ENCODE peak calls at places on chromosome 7, in seven cellular contexts. One of them, this sample, is unnamed.

GRCh38 chr7:4745971-4746919 is 29.2 kb upstream of the AP5Z1 start:
- DNase-seq in adrenal gland: no peak
- DNase-seq in HCT116: no peak
- DNase-seq in IMR-90: peak; percentile 83
- DNase-seq in astrocyte: peak; percentile 48
- DNase-seq in endothelial cell of umbilical vein: peak; percentile 86
- DNase-seq in neural progenitor cell: no peak
- DNase-seq in this sample: no peak

GRCh38 chr7:139294241-139294640 is 46.9 kb upstream of the FMC1 start:
- DNase-seq in adrenal gland: no peak
- DNase-seq in HCT116: no peak
- DNase-seq in IMR-90: no peak
- DNase-seq in astrocyte: no peak
- DNase-seq in endothelial cell of umbilical vein: no peak
- DNase-seq in neural progenitor cell: no peak
- DNase-seq in this sample: no peak

GRCh38 chr7:91043181-91043580 is 221.1 kb upstream of the FZD1 start:
- DNase-seq in adrenal gland: no peak
- DNase-seq in HCT116: no peak
- DNase-seq in IMR-90: no peak
- DNase-seq in astrocyte: no peak
- DNase-seq in endothelial cell of umbilical vein: peak; percentile 75
- DNase-seq in neural progenitor cell: no peak
- DNase-seq in this sample: no peak

GRCh38 chr7:141301544-141301943 is 227.7 kb downstream of the TMEM178B start:
- DNase-seq in adrenal gland: no peak
- DNase-seq in HCT116: no peak
- DNase-seq in IMR-90: no peak
- DNase-seq in astrocyte: no peak
- DNase-seq in endothelial cell of umbilical vein: no peak
- DNase-seq in neural progenitor cell: no peak
- DNase-seq in this sample: no peak

GRCh38 chr7:80815733-80816132 is 103.1 kb downstream of the SEMA3C start:
- DNase-seq in adrenal gland: no peak
- DNase-seq in HCT116: no peak
- DNase-seq in IMR-90: peak; percentile 5
- DNase-seq in astrocyte: no peak
- DNase-seq in endothelial cell of umbilical vein: no peak
- DNase-seq in neural progenitor cell: no peak
- DNase-seq in this sample: no peak

GRCh38 chr7:6026917-6027316 is 4.3 kb upstream of the ANKRD61 start:
- DNase-seq in adrenal gland: no peak
- DNase-seq in HCT116: no peak
- DNase-seq in IMR-90: no peak
- DNase-seq in astrocyte: no peak
- DNase-seq in endothelial cell of umbilical vein: no peak
- DNase-seq in neural progenitor cell: no peak
- DNase-seq in this sample: peak; percentile 29

GRCh38 chr7:41573881-41574280 is 129.0 kb downstream of the INHBA start:
- DNase-seq in adrenal gland: no peak
- DNase-seq in HCT116: no peak
- DNase-seq in IMR-90: peak; percentile 23
- DNase-seq in astrocyte: no peak
- DNase-seq in endothelial cell of umbilical vein: peak; percentile 90
- DNase-seq in neural progenitor cell: no peak
- DNase-seq in this sample: no peak

GRCh38 chr7:158766570-158767281 is 62.1 kb upstream of the NCAPG2 start:
- DNase-seq in adrenal gland: no peak
- DNase-seq in HCT116: no peak
- DNase-seq in IMR-90: no peak
- DNase-seq in astrocyte: no peak
- DNase-seq in endothelial cell of umbilical vein: no peak
- DNase-seq in neural progenitor cell: no peak
- DNase-seq in this sample: no peak

GRCh38 chr7:151062399-151063211 is 3.2 kb downstream of the SLC4A2 start:
- DNase-seq in adrenal gland: peak; percentile 54
- DNase-seq in HCT116: peak; percentile 81
- DNase-seq in IMR-90: peak; percentile 76
- DNase-seq in astrocyte: peak; percentile 75
- DNase-seq in endothelial cell of umbilical vein: no peak
- DNase-seq in neural progenitor cell: peak; percentile 88
- DNase-seq in this sample: peak; percentile 87

GRCh38 chr7:84302949-84303348 is 108.4 kb upstream of the SEMA3A start:
- DNase-seq in adrenal gland: no peak
- DNase-seq in HCT116: no peak
- DNase-seq in IMR-90: no peak
- DNase-seq in astrocyte: peak; percentile 35
- DNase-seq in endothelial cell of umbilical vein: no peak
- DNase-seq in neural progenitor cell: no peak
- DNase-seq in this sample: no peak

GRCh38 chr7:2928256-2928612 is 84.1 kb upstream of the GNA12 start:
- DNase-seq in adrenal gland: no peak
- DNase-seq in HCT116: no peak
- DNase-seq in IMR-90: no peak
- DNase-seq in astrocyte: no peak
- DNase-seq in endothelial cell of umbilical vein: no peak
- DNase-seq in neural progenitor cell: no peak
- DNase-seq in this sample: peak; percentile 46

GRCh38 chr7:25789701-25790240 is 362.2 kb upstream of the NFE2L3 start:
- DNase-seq in adrenal gland: no peak
- DNase-seq in HCT116: no peak
- DNase-seq in IMR-90: no peak
- DNase-seq in astrocyte: no peak
- DNase-seq in endothelial cell of umbilical vein: no peak
- DNase-seq in neural progenitor cell: peak; percentile 46
- DNase-seq in this sample: no peak

GRCh38 chr7:11343818-11344413 is 370.2 kb downstream of the PHF14 start:
- DNase-seq in adrenal gland: no peak
- DNase-seq in HCT116: peak; percentile 22
- DNase-seq in IMR-90: peak; percentile 26
- DNase-seq in astrocyte: no peak
- DNase-seq in endothelial cell of umbilical vein: peak; percentile 60
- DNase-seq in neural progenitor cell: peak; percentile 60
- DNase-seq in this sample: no peak

GRCh38 chr7:1124816-1125602 is 35.0 kb downstream of the ZFAND2A start:
- DNase-seq in adrenal gland: no peak
- DNase-seq in HCT116: no peak
- DNase-seq in IMR-90: no peak
- DNase-seq in astrocyte: no peak
- DNase-seq in endothelial cell of umbilical vein: no peak
- DNase-seq in neural progenitor cell: no peak
- DNase-seq in this sample: peak; percentile 83

GRCh38 chr7:33958126-33958525 is 52.8 kb downstream of the BMPER start:
- DNase-seq in adrenal gland: no peak
- DNase-seq in HCT116: no peak
- DNase-seq in IMR-90: no peak
- DNase-seq in astrocyte: no peak
- DNase-seq in endothelial cell of umbilical vein: no peak
- DNase-seq in neural progenitor cell: no peak
- DNase-seq in this sample: no peak

GRCh38 chr7:129872054-129872453 is 80.7 kb downstream of the UBE2H start:
- DNase-seq in adrenal gland: no peak
- DNase-seq in HCT116: no peak
- DNase-seq in IMR-90: peak; percentile 18
- DNase-seq in astrocyte: no peak
- DNase-seq in endothelial cell of umbilical vein: no peak
- DNase-seq in neural progenitor cell: no peak
- DNase-seq in this sample: no peak

GRCh38 chr7:158001621-158002320 is 585.9 kb downstream of the PTPRN2 start:
- DNase-seq in adrenal gland: no peak
- DNase-seq in HCT116: no peak
- DNase-seq in IMR-90: no peak
- DNase-seq in astrocyte: no peak
- DNase-seq in endothelial cell of umbilical vein: no peak
- DNase-seq in neural progenitor cell: no peak
- DNase-seq in this sample: peak; percentile 60

GRCh38 chr7:138663741-138664710 is 37.1 kb downstream of the SVOPL start:
- DNase-seq in adrenal gland: peak; percentile 26
- DNase-seq in HCT116: no peak
- DNase-seq in IMR-90: no peak
- DNase-seq in astrocyte: no peak
- DNase-seq in endothelial cell of umbilical vein: peak; percentile 3
- DNase-seq in neural progenitor cell: peak; percentile 76
- DNase-seq in this sample: peak; percentile 76

GRCh38 chr7:106626376-106627293 is 34.3 kb downstream of the CCDC71L start:
- DNase-seq in adrenal gland: no peak
- DNase-seq in HCT116: peak; percentile 62
- DNase-seq in IMR-90: no peak
- DNase-seq in astrocyte: no peak
- DNase-seq in endothelial cell of umbilical vein: no peak
- DNase-seq in neural progenitor cell: no peak
- DNase-seq in this sample: no peak

GRCh38 chr7:92461027-92462003 is 14.0 kb downstream of the GATAD1 start:
- DNase-seq in adrenal gland: peak; percentile 22
- DNase-seq in HCT116: peak; percentile 41
- DNase-seq in IMR-90: peak; percentile 38
- DNase-seq in astrocyte: peak; percentile 2
- DNase-seq in endothelial cell of umbilical vein: peak; percentile 57
- DNase-seq in neural progenitor cell: peak; percentile 46
- DNase-seq in this sample: no peak

GRCh38 chr7:63521-64021 is 128.8 kb upstream of the FAM20C start:
- DNase-seq in adrenal gland: no peak
- DNase-seq in HCT116: no peak
- DNase-seq in IMR-90: no peak
- DNase-seq in astrocyte: no peak
- DNase-seq in endothelial cell of umbilical vein: no peak
- DNase-seq in neural progenitor cell: no peak
- DNase-seq in this sample: peak; percentile 65

GRCh38 chr7:149729586-149729982 is 43.8 kb downstream of the ZNF467 start:
- DNase-seq in adrenal gland: no peak
- DNase-seq in HCT116: no peak
- DNase-seq in IMR-90: no peak
- DNase-seq in astrocyte: no peak
- DNase-seq in endothelial cell of umbilical vein: no peak
- DNase-seq in neural progenitor cell: no peak
- DNase-seq in this sample: peak; percentile 22

GRCh38 chr7:14252458-14252857 is 263.0 kb upstream of the ETV1 start:
- DNase-seq in adrenal gland: no peak
- DNase-seq in HCT116: no peak
- DNase-seq in IMR-90: no peak
- DNase-seq in astrocyte: no peak
- DNase-seq in endothelial cell of umbilical vein: no peak
- DNase-seq in neural progenitor cell: no peak
- DNase-seq in this sample: no peak

GRCh38 chr7:56048245-56048644 is 3.0 kb downstream of the PSPH start:
- DNase-seq in adrenal gland: no peak
- DNase-seq in HCT116: no peak
- DNase-seq in IMR-90: no peak
- DNase-seq in astrocyte: no peak
- DNase-seq in endothelial cell of umbilical vein: no peak
- DNase-seq in neural progenitor cell: no peak
- DNase-seq in this sample: no peak

GRCh38 chr7:150824379-150825177 is 24.0 kb downstream of the TMEM176A start:
- DNase-seq in adrenal gland: no peak
- DNase-seq in HCT116: no peak
- DNase-seq in IMR-90: no peak
- DNase-seq in astrocyte: no peak
- DNase-seq in endothelial cell of umbilical vein: no peak
- DNase-seq in neural progenitor cell: no peak
- DNase-seq in this sample: no peak

GRCh38 chr7:22477876-22478450 is 22.0 kb downstream of the STEAP1B start:
- DNase-seq in adrenal gland: no peak
- DNase-seq in HCT116: no peak
- DNase-seq in IMR-90: no peak
- DNase-seq in astrocyte: no peak
- DNase-seq in endothelial cell of umbilical vein: no peak
- DNase-seq in neural progenitor cell: peak; percentile 49
- DNase-seq in this sample: no peak

GRCh38 chr7:107594961-107595737 is 15.1 kb downstream of the BCAP29 start:
- DNase-seq in adrenal gland: no peak
- DNase-seq in HCT116: no peak
- DNase-seq in IMR-90: peak; percentile 94
- DNase-seq in astrocyte: peak; percentile 98
- DNase-seq in endothelial cell of umbilical vein: peak; percentile 98
- DNase-seq in neural progenitor cell: no peak
- DNase-seq in this sample: no peak

GRCh38 chr7:132318338-132319318 is 257.6 kb downstream of the PLXNA4 start:
- DNase-seq in adrenal gland: peak; percentile 77
- DNase-seq in HCT116: peak; percentile 68
- DNase-seq in IMR-90: peak; percentile 72
- DNase-seq in astrocyte: peak; percentile 65
- DNase-seq in endothelial cell of umbilical vein: peak; percentile 91
- DNase-seq in neural progenitor cell: peak; percentile 87
- DNase-seq in this sample: peak; percentile 93
- H3K4me3 ChIP-seq in adrenal gland: no peak overlapping the region
- H3K4me3 ChIP-seq in HCT116: no peak overlapping the region
- H3K4me3 ChIP-seq in IMR-90: no peak overlapping the region
- H3K4me3 ChIP-seq in astrocyte: no peak overlapping the region
- H3K4me3 ChIP-seq in endothelial cell of umbilical vein: no peak overlapping the region
- H3K4me3 ChIP-seq in neural progenitor cell: no peak overlapping the region
- H3K4me3 ChIP-seq in this sample: peak overlapping the region; percentile 5

GRCh38 chr7:46786221-46786951 is 795.5 kb downstream of the TNS3 start:
- DNase-seq in adrenal gland: no peak
- DNase-seq in HCT116: no peak
- DNase-seq in IMR-90: peak; percentile 43
- DNase-seq in astrocyte: peak; percentile 80
- DNase-seq in endothelial cell of umbilical vein: no peak
- DNase-seq in neural progenitor cell: no peak
- DNase-seq in this sample: no peak
- TF ChIP-seq CTCF in adrenal gland: no peak
- TF ChIP-seq CTCF in HCT116: no peak
- TF ChIP-seq CTCF in IMR-90: no peak
- TF ChIP-seq CTCF in astrocyte: no peak
- TF ChIP-seq CTCF in endothelial cell of umbilical vein: no peak
- TF ChIP-seq CTCF in neural progenitor cell: no peak
- TF ChIP-seq CTCF in this sample: no peak

GRCh38 chr7:69961396-69961795 is 363.1 kb downstream of the AUTS2 start:
- DNase-seq in adrenal gland: no peak
- DNase-seq in HCT116: no peak
- DNase-seq in IMR-90: no peak
- DNase-seq in astrocyte: no peak
- DNase-seq in endothelial cell of umbilical vein: no peak
- DNase-seq in neural progenitor cell: no peak
- DNase-seq in this sample: no peak
- H3K27ac ChIP-seq in adrenal gland: no peak overlapping the region
- H3K27ac ChIP-seq in HCT116: no peak overlapping the region
- H3K27ac ChIP-seq in IMR-90: no peak overlapping the region
- H3K27ac ChIP-seq in astrocyte: no peak overlapping the region
- H3K27ac ChIP-seq in endothelial cell of umbilical vein: no peak overlapping the region
- H3K27ac ChIP-seq in neural progenitor cell: no peak overlapping the region
- H3K27ac ChIP-seq in this sample: no peak overlapping the region

GRCh38 chr7:146115665-146116451 is 743 bp upstream of the CNTNAP2 start:
- DNase-seq in adrenal gland: peak; percentile 72
- DNase-seq in HCT116: no peak
- DNase-seq in IMR-90: no peak
- DNase-seq in astrocyte: peak; percentile 32
- DNase-seq in endothelial cell of umbilical vein: peak; percentile 1
- DNase-seq in neural progenitor cell: peak; percentile 96
- DNase-seq in this sample: peak; percentile 84
- H3K4me3 ChIP-seq in adrenal gland: no peak overlapping the region
- H3K4me3 ChIP-seq in HCT116: no peak overlapping the region
- H3K4me3 ChIP-seq in IMR-90: peak overlapping the region; percentile 31
- H3K4me3 ChIP-seq in astrocyte: peak overlapping the region; percentile 64
- H3K4me3 ChIP-seq in endothelial cell of umbilical vein: peak overlapping the region; percentile 21
- H3K4me3 ChIP-seq in neural progenitor cell: peak overlapping the region; percentile 79
- H3K4me3 ChIP-seq in this sample: peak overlapping the region; percentile 55